ENCODE peak calls at places on chromosome 12, in eight cellular contexts. L, G, C, K, D, E, P and H are unnamed samples.

GRCh38 chr12:54988402-54989054 is 4.0 kb upstream of the TESPA1 start:
- DNase-seq in C (no peak), K (peak; percentile 19), G (no peak), P (no peak), L (no peak), D (no peak), E (peak; percentile 16), H (peak; percentile 6)

GRCh38 chr12:108482717-108483212 is 32.3 kb upstream of the FICD start:
- DNase-seq in P (no peak), L (no peak), G (no peak), K (peak; percentile 46), E (no peak), C (no peak), D (peak; percentile 49), H (no peak)

GRCh38 chr12:65740506-65740872 is 83.8 kb upstream of the HMGA2 start:
- DNase-seq in P (no peak), C (no peak), E (no peak), G (no peak), D (no peak), K (no peak), L (no peak), H (no peak)

GRCh38 chr12:131616316-131617098 is 94.4 kb upstream of the SFSWAP start:
- DNase-seq in L (no peak), D (no peak), E (no peak), P (no peak), C (no peak), K (no peak), G (no peak), H (no peak)

GRCh38 chr12:4421590-4422031 is 24.0 kb downstream of the FGF6 start:
- DNase-seq in G (peak; percentile 51), E (peak; percentile 38), K (peak; percentile 35), P (no peak), L (peak; percentile 82), C (peak; percentile 80), D (peak; percentile 70), H (peak; percentile 28)

GRCh38 chr12:68495666-68496065 is 115.0 kb upstream of the RAP1B start:
- DNase-seq in K (no peak), D (no peak), P (no peak), G (no peak), E (peak; percentile 69), C (peak; percentile 21), L (no peak), H (peak; percentile 52)

GRCh38 chr12:38601970-38602369 is 285.4 kb downstream of the ALG10B start:
- DNase-seq in D (no peak), E (no peak), G (no peak), K (no peak), L (no peak), P (no peak), C (no peak), H (no peak)

GRCh38 chr12:1054103-1054838 is 63.2 kb downstream of the ERC1 start:
- DNase-seq in G (no peak), P (no peak), K (no peak), C (peak; percentile 39), L (peak; percentile 67), E (no peak), D (no peak), H (no peak)

DNA sequence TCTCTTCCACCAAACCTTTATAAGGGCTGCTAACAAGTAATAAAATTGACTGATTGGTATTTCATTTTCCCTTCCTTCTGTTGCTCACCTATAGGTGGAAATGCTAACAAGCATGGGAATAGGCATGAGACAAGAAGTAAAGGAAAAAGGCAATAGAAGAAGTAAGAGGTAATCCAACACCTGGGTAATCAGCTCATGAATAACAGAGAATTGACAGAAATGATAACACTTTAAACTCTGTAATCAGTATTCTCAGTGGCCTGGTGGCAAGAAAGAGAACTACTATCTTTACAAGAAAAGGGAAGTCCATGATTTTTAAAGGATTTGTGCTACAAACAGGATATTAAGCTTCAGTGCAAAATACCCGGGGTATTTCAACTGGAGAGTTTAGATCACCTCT is 737.8 kb downstream of the RERGL start:
- DNase-seq in E (no peak), G (no peak), K (no peak), L (no peak), P (no peak), D (no peak), C (no peak), H (no peak)
- TF ChIP-seq CTCF in E (no peak), G (peak; percentile 16), K (no peak), L (no peak), P (no peak), D (no peak), C (no peak), H (peak; percentile 10)

GRCh38 chr12:71124833-71125460 is 32.9 kb downstream of the TSPAN8 start:
- DNase-seq in L (no peak), E (no peak), P (no peak), G (no peak), K (no peak), D (no peak), C (no peak), H (no peak)
- TF ChIP-seq CTCF in L (no peak), E (no peak), P (no peak), G (no peak), K (no peak), D (no peak), C (no peak), H (no peak)

GRCh38 chr12:52245259-52245961 is 12.4 kb downstream of the KRT7 start:
- DNase-seq in D (no peak), G (no peak), P (no peak), K (peak; percentile 28), L (no peak), E (no peak), C (no peak), H (no peak)
- TF ChIP-seq CTCF in D (no peak), G (no peak), P (no peak), K (no peak), L (no peak), E (no peak), C (no peak), H (no peak)

DNA sequence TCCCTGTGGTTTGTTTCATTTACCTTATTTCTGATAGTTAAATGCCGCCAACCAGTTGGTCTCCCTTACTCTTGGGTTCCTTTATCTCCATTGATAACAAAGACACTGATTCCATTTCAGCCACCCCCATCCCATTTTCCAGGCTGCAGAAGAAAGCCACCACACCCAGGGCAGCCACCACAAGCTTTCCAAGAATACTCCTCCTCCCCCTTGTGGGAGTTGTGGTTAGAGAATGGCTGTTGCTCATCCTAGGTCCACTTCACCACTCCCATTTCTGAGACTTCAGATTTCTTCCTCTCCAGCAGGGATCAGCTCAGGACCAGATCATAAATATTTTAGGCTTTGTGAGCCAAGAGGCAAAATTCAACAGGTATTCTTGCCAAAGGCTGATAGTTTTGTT is 73.9 kb downstream of the ANO4 start:
- DNase-seq in K (no peak), C (no peak), D (no peak), L (no peak), E (peak; percentile 56), G (no peak), P (no peak), H (no peak)
- TF ChIP-seq CTCF in K (no peak), C (no peak), D (no peak), L (no peak), E (peak; percentile 20), G (no peak), P (no peak), H (no peak)

DNA sequence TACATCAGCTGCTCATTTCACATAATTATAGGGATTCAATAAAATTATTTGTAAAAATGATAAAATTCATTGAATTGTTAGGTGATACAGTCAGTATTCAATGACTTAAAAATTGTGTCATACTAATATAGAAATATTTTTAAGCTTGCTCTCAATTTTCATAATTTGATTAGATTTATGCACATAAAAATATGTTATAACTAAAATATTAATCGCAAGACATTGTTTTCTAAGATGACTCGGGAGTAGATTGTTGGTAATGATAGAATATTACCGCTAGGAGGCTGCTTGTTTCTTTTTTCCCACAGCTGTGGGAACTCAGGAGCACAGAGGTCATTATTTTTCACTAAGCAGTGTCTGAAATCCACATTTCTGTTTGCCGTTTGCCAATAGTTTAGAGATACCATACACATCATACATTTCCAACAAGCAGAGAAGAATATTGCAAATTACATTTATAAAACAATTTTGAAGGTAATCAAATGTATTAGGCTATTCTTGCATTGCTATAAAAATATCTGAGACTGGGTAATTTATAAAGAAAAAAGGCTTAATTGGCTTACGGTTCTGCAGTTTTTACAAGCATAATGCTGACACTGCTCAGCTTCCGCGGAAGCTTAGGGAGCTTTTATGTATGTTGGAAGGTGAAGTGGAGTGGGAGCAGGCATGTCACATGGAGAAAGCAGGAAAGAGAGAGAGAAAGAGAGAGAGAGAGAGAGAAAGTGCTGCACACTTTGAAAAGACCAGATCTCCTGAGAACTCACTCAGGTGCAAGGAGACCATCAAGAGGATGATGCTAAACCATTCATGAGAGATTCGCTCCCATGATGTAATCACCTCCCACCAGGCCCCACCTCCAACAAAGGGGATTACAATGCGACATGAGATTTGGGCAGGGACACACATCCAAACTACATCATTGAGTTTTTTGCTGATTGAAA is 9.2 kb downstream of the CD69 start:
- DNase-seq in K (no peak), C (peak; percentile 49), P (no peak), D (peak; percentile 7), G (no peak), L (peak; percentile 6), E (peak; percentile 27), H (peak; percentile 34)
- TF ChIP-seq CTCF in K (no peak), C (peak; percentile 56), P (peak; percentile 54), D (no peak), G (no peak), L (no peak), E (peak; percentile 52), H (peak; percentile 5)

DNA sequence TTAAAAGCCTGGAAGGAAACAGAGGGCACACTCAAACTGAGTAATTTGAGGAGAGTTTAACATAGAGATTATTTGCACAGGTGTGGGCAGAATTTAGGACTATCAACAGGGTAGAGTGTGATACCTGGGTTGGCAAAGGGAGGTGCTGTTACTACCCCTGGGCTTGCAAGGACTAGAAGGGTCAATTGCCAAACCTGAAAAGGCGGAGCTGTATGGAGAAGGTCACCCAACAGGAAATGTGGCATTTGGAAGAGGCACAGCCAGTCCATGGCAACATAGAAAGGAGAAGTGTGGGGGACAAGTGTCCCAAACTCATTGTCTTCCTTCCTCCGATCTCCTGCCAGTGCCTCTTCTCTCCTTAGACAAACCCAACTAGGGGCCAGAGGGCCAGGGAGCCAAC is 21.6 kb upstream of the MED13L start:
- DNase-seq in K (no peak), D (no peak), P (no peak), L (no peak), E (no peak), C (no peak), G (no peak), H (no peak)
- TF ChIP-seq CTCF in K (no peak), D (no peak), P (no peak), L (no peak), E (no peak), C (no peak), G (no peak), H (no peak)

GRCh38 chr12:105262461-105263184 is 26.6 kb upstream of the APPL2 start:
- DNase-seq in K (no peak), D (no peak), P (no peak), G (no peak), C (peak; percentile 62), L (no peak), E (no peak), H (no peak)
- TF ChIP-seq CTCF in K (no peak), D (no peak), P (no peak), G (no peak), C (no peak), L (no peak), E (no peak), H (no peak)

GRCh38 chr12:82666830-82667229 is 19.9 kb upstream of the TMTC2 start:
- DNase-seq in G (no peak), E (no peak), L (no peak), C (no peak), K (no peak), P (no peak), D (no peak), H (no peak)
- TF ChIP-seq CTCF in G (no peak), E (no peak), L (no peak), C (no peak), K (no peak), P (no peak), D (no peak), H (no peak)